ENCODE peak calls at places on chromosome 18, in eight cellular contexts. O is cardiac muscle cell, E is tibial nerve, V is BJ, I is right cardiac atrium, X is pancreas, B is fibroblast of the aortic adventitia, N is endothelial cell of umbilical vein. L is an unnamed sample.

GRCh38 chr18:23627964-23628363 is 34.7 kb downstream of the ANKRD29 start:
- DNase-seq in O (no peak), E (no peak), V (no peak), I (no peak), X (no peak), B (no peak), N (no peak), L (no peak)

GRCh38 chr18:77084757-77085035 is 47.9 kb downstream of the MBP start:
- DNase-seq in O (no peak), E (no peak), V (no peak), I (no peak), X (no peak), B (peak; percentile 75), N (no peak), L (no peak)

GRCh38 chr18:902179-902718 is 2.4 kb upstream of the ADCYAP1 start:
- DNase-seq in O (no peak), E (no peak), V (no peak), I (no peak), X (no peak), B (peak; percentile 69), N (peak; percentile 33), L (no peak)

GRCh38 chr18:44911260-44911659 is 230.6 kb downstream of the SETBP1 start:
- DNase-seq in O (no peak), E (no peak), V (no peak), I (no peak), X (no peak), B (no peak), N (no peak), L (no peak)

GRCh38 chr18:61333746-61334490 is 688 bp downstream of the CDH20 start:
- DNase-seq in O (peak; percentile 51), E (no peak), V (no peak), I (no peak), X (no peak), B (peak; percentile 24), N (no peak), L (no peak)

GRCh38 chr18:25831226-25831828 is 259.1 kb downstream of the SS18 start:
- DNase-seq in O (no peak), E (no peak), V (no peak), I (no peak), X (no peak), B (no peak), N (no peak), L (no peak)

GRCh38 chr18:7317804-7318231 is 86.9 kb downstream of the LRRC30 start:
- DNase-seq in O (no peak), E (no peak), V (no peak), I (no peak), X (no peak), B (no peak), N (no peak), L (no peak)

GRCh38 chr18:42814618-42815017 is 300.9 kb downstream of the RIT2 start:
- DNase-seq in O (no peak), E (no peak), V (no peak), I (peak; percentile 37), X (no peak), B (no peak), N (no peak), L (no peak)

GRCh38 chr18:60549338-60549960 is 176.9 kb upstream of the MC4R start:
- DNase-seq in O (peak; percentile 87), E (peak; percentile 65), V (peak; percentile 22), I (no peak), X (no peak), B (peak; percentile 88), N (peak; percentile 64), L (no peak)

GRCh38 chr18:23485386-23485785 is 17.9 kb upstream of the RMC1 start:
- DNase-seq in O (no peak), E (no peak), V (no peak), I (no peak), X (no peak), B (no peak), N (no peak), L (no peak)

GRCh38 chr18:21362921-21363320 is 120.9 kb downstream of the GREB1L start:
- DNase-seq in O (no peak), E (no peak), V (peak; percentile 28), I (no peak), X (no peak), B (no peak), N (no peak), L (no peak)

GRCh38 chr18:35369126-35369525 is 8.0 kb downstream of the ZNF396 start:
- DNase-seq in O (no peak), E (no peak), V (no peak), I (no peak), X (no peak), B (no peak), N (no peak), L (no peak)
- H3K4me3 ChIP-seq in O (no peak overlapping the region), E (no peak overlapping the region), V (no peak overlapping the region), I (no peak overlapping the region), X (no peak overlapping the region), B (no peak overlapping the region), N (no peak overlapping the region), L (no peak overlapping the region)

GRCh38 chr18:49319590-49319989 is 140.9 kb downstream of the DYM start:
- DNase-seq in O (no peak), E (no peak), V (no peak), I (no peak), X (no peak), B (no peak), N (no peak), L (no peak)

GRCh38 chr18:49321271-49321670 is 139.2 kb downstream of the DYM start:
- DNase-seq in O (no peak), E (no peak), V (no peak), I (no peak), X (no peak), B (no peak), N (no peak), L (no peak)

GRCh38 chr18:49322770-49323490 is 137.5 kb downstream of the DYM start:
- DNase-seq in O (no peak), E (no peak), V (no peak), I (no peak), X (no peak), B (no peak), N (no peak), L (no peak)

GRCh38 chr18:49321800-49322461 is 138.5 kb downstream of the DYM start:
- DNase-seq in O (no peak), E (no peak), V (peak; percentile 21), I (no peak), X (no peak), B (peak; percentile 71), N (peak; percentile 71), L (no peak)
- H3K4me3 ChIP-seq in O (no peak overlapping the region), E (no peak overlapping the region), V (no peak overlapping the region), I (no peak overlapping the region), X (no peak overlapping the region), B (no peak overlapping the region), N (no peak overlapping the region), L (no peak overlapping the region)

GRCh38 chr18:57728941-57729511 is 74.1 kb downstream of the ATP8B1 start:
- DNase-seq in O (no peak), E (no peak), V (no peak), I (no peak), X (no peak), B (peak; percentile 32), N (peak; percentile 48), L (no peak)
- H3K4me3 ChIP-seq in O (no peak overlapping the region), E (no peak overlapping the region), V (no peak overlapping the region), I (no peak overlapping the region), X (no peak overlapping the region), B (no peak overlapping the region), N (no peak overlapping the region), L (no peak overlapping the region)

GRCh38 chr18:46484971-46485370 is 172.0 kb downstream of the LOXHD1 start:
- DNase-seq in O (no peak), E (no peak), V (no peak), I (no peak), X (no peak), B (no peak), N (no peak), L (no peak)

GRCh38 chr18:46488472-46489213 is 168.4 kb downstream of the LOXHD1 start:
- DNase-seq in O (no peak), E (no peak), V (no peak), I (peak; percentile 67), X (no peak), B (no peak), N (no peak), L (no peak)

GRCh38 chr18:46482831-46483230 is 174.2 kb downstream of the LOXHD1 start:
- DNase-seq in O (no peak), E (no peak), V (no peak), I (no peak), X (no peak), B (no peak), N (no peak), L (no peak)

GRCh38 chr18:46481847-46482245 is 175.2 kb downstream of the LOXHD1 start:
- DNase-seq in O (no peak), E (no peak), V (no peak), I (no peak), X (no peak), B (peak; percentile 55), N (no peak), L (no peak)

GRCh38 chr18:46485675-46486200 is 171.3 kb downstream of the LOXHD1 start:
- DNase-seq in O (no peak), E (no peak), V (no peak), I (no peak), X (no peak), B (no peak), N (no peak), L (no peak)
- H3K4me3 ChIP-seq in O (no peak overlapping the region), E (no peak overlapping the region), V (no peak overlapping the region), I (no peak overlapping the region), X (no peak overlapping the region), B (no peak overlapping the region), N (no peak overlapping the region), L (no peak overlapping the region)

GRCh38 chr18:12421732-12422131 is 14.0 kb downstream of the PRELID3A start:
- DNase-seq in O (no peak), E (no peak), V (no peak), I (no peak), X (no peak), B (no peak), N (no peak), L (no peak)
- H3K4me3 ChIP-seq in O (no peak overlapping the region), E (no peak overlapping the region), V (no peak overlapping the region), I (no peak overlapping the region), X (no peak overlapping the region), B (no peak overlapping the region), N (no peak overlapping the region), L (no peak overlapping the region)